ENCODE peak calls at places on chromosomes 7 and 10, in six cellular contexts. D is left ventricle myocardium superior; R is endodermal cell; C is T-cell; K is activated T-cell treated with anti-CD3 and anti-CD28 coated beads, Interleukin-2, amount 50 U/mL, for 72 hours; E is non-pigmented ciliary epithelial cell. N is an unnamed sample.

GRCh38 chr10:18421726-18422293 is 229.6 kb downstream of the NSUN6 start:
- DNase-seq in D (no peak), R (no peak), C (no peak), K (no peak), E (no peak), N (no peak)

GRCh38 chr10:119246862-119247549 is 39.6 kb downstream of the GRK5 start:
- DNase-seq in D (no peak), R (no peak), C (no peak), K (no peak), E (peak; percentile 84), N (no peak)

GRCh38 chr10:113894581-113894980 is 40.1 kb downstream of the NHLRC2 start:
- DNase-seq in D (no peak), R (no peak), C (no peak), K (no peak), E (no peak), N (no peak)

GRCh38 chr7:30925117-30925516 is 13.5 kb downstream of the AQP1 start:
- DNase-seq in D (no peak), R (peak; percentile 11), C (peak; percentile 14), K (no peak), E (no peak), N (no peak)

GRCh38 chr10:107814865-107815487 is 650.5 kb upstream of the SORCS1 start:
- DNase-seq in D (peak; percentile 27), R (peak; percentile 90), C (no peak), K (no peak), E (peak; percentile 24), N (no peak)

GRCh38 chr10:77383861-77384553 is 253.6 kb downstream of the KCNMA1 start:
- DNase-seq in D (no peak), R (peak; percentile 26), C (no peak), K (no peak), E (no peak), N (no peak)

GRCh38 chr7:129067943-129068548 is 13.1 kb upstream of the TNPO3 start:
- DNase-seq in D (no peak), R (no peak), C (no peak), K (no peak), E (no peak), N (no peak)

GRCh38 chr10:132538031-132538789 is 623 bp downstream of the INPP5A start:
- DNase-seq in D (peak; percentile 59), R (peak; percentile 62), C (no peak), K (no peak), E (no peak), N (no peak)

GRCh38 chr7:143850682-143851081 is 51.3 kb downstream of the TCAF1 start:
- DNase-seq in D (no peak), R (no peak), C (no peak), K (no peak), E (no peak), N (no peak)

GRCh38 chr7:76122516-76123239 is 74.8 kb downstream of the MDH2 start:
- DNase-seq in D (no peak), R (no peak), C (no peak), K (no peak), E (no peak), N (no peak)

N was measured in naive thymus-derived CD8-positive, alpha-beta T cell.